ENCODE peak calls at places on chromosomes 7 and 10, in six cellular contexts. One of them, this sample, is unnamed.

GRCh38 chr7:55348502-55348901 is 16.6 kb upstream of the LANCL2 start:
- DNase-seq in substantia nigra: no peak
- DNase-seq in sciatic nerve: no peak
- DNase-seq in SIG-M5: no peak
- DNase-seq in GF-D8: no peak
- DNase-seq in GM19239: no peak
- DNase-seq in this sample: peak

GRCh38 chr7:9608560-9608959 is 1175.2 kb downstream of the NXPH1 start:
- DNase-seq in substantia nigra: no peak
- DNase-seq in sciatic nerve: no peak
- DNase-seq in SIG-M5: no peak
- DNase-seq in GF-D8: no peak
- DNase-seq in GM19239: no peak
- DNase-seq in this sample: peak

GRCh38 chr10:84256510-84257342 is 11.9 kb downstream of the RGR start:
- DNase-seq in substantia nigra: peak
- DNase-seq in sciatic nerve: peak
- DNase-seq in SIG-M5: no peak
- DNase-seq in GF-D8: no peak
- DNase-seq in GM19239: no peak
- DNase-seq in this sample: peak

GRCh38 chr7:117728858-117729257 is 144.4 kb downstream of the CTTNBP2 start:
- DNase-seq in substantia nigra: peak
- DNase-seq in sciatic nerve: no peak
- DNase-seq in SIG-M5: no peak
- DNase-seq in GF-D8: no peak
- DNase-seq in GM19239: no peak
- DNase-seq in this sample: no peak

GRCh38 chr7:130695840-130696239 is 9.5 kb upstream of the TSGA13 start:
- DNase-seq in substantia nigra: no peak
- DNase-seq in sciatic nerve: no peak
- DNase-seq in SIG-M5: no peak
- DNase-seq in GF-D8: peak
- DNase-seq in GM19239: no peak
- DNase-seq in this sample: peak

GRCh38 chr10:118531105-118531851 is 64.2 kb downstream of the PRLHR start:
- DNase-seq in substantia nigra: no peak
- DNase-seq in sciatic nerve: no peak
- DNase-seq in SIG-M5: no peak
- DNase-seq in GF-D8: no peak
- DNase-seq in GM19239: no peak
- DNase-seq in this sample: no peak

GRCh38 chr10:99926925-99927718 is 82.6 kb downstream of the DNMBP start:
- DNase-seq in substantia nigra: peak
- DNase-seq in sciatic nerve: no peak
- DNase-seq in SIG-M5: no peak
- DNase-seq in GF-D8: no peak
- DNase-seq in GM19239: no peak
- DNase-seq in this sample: peak

GRCh38 chr10:112565434-112566053 is 118.5 kb downstream of the VTI1A start:
- DNase-seq in substantia nigra: peak
- DNase-seq in sciatic nerve: no peak
- DNase-seq in SIG-M5: no peak
- DNase-seq in GF-D8: peak
- DNase-seq in GM19239: peak
- DNase-seq in this sample: peak

GRCh38 chr7:17523813-17524741 is 225.6 kb downstream of the AHR start:
- DNase-seq in substantia nigra: no peak
- DNase-seq in sciatic nerve: no peak
- DNase-seq in SIG-M5: no peak
- DNase-seq in GF-D8: no peak
- DNase-seq in GM19239: no peak
- DNase-seq in this sample: peak

GRCh38 chr7:40315277-40315676 is 180.5 kb downstream of the SUGCT start:
- DNase-seq in substantia nigra: no peak
- DNase-seq in sciatic nerve: no peak
- DNase-seq in SIG-M5: no peak
- DNase-seq in GF-D8: no peak
- DNase-seq in GM19239: no peak
- DNase-seq in this sample: no peak

GRCh38 chr10:112562803-112563663 is 116.0 kb downstream of the VTI1A start:
- DNase-seq in substantia nigra: no peak
- DNase-seq in sciatic nerve: no peak
- DNase-seq in SIG-M5: no peak
- DNase-seq in GF-D8: no peak
- DNase-seq in GM19239: no peak
- DNase-seq in this sample: peak

GRCh38 chr7:128099204-128099671 is 68.0 kb upstream of the LRRC4 start:
- DNase-seq in substantia nigra: no peak
- DNase-seq in sciatic nerve: no peak
- DNase-seq in SIG-M5: no peak
- DNase-seq in GF-D8: no peak
- DNase-seq in GM19239: no peak
- DNase-seq in this sample: peak

GRCh38 chr10:69421611-69422308 is 5.0 kb upstream of the TACR2 start:
- DNase-seq in substantia nigra: no peak
- DNase-seq in sciatic nerve: no peak
- DNase-seq in SIG-M5: no peak
- DNase-seq in GF-D8: peak
- DNase-seq in GM19239: no peak
- DNase-seq in this sample: peak

GRCh38 chr7:45872116-45873034 is 507 bp downstream of the CCDC201 start:
- DNase-seq in substantia nigra: no peak
- DNase-seq in sciatic nerve: no peak
- DNase-seq in SIG-M5: no peak
- DNase-seq in GF-D8: no peak
- DNase-seq in GM19239: no peak
- DNase-seq in this sample: no peak

GRCh38 chr7:44311561-44312495 is 13.6 kb downstream of the CAMK2B start:
- DNase-seq in substantia nigra: no peak
- DNase-seq in sciatic nerve: no peak
- DNase-seq in SIG-M5: no peak
- DNase-seq in GF-D8: no peak
- DNase-seq in GM19239: no peak
- DNase-seq in this sample: no peak

GRCh38 chr10:102102421-102102820 is 17.7 kb downstream of the LDB1 start:
- DNase-seq in substantia nigra: no peak
- DNase-seq in sciatic nerve: no peak
- DNase-seq in SIG-M5: no peak
- DNase-seq in GF-D8: no peak
- DNase-seq in GM19239: no peak
- DNase-seq in this sample: no peak

GRCh38 chr10:127979566-127979965 is 72.7 kb downstream of the PTPRE start:
- DNase-seq in substantia nigra: no peak
- DNase-seq in sciatic nerve: no peak
- DNase-seq in SIG-M5: no peak
- DNase-seq in GF-D8: no peak
- DNase-seq in GM19239: no peak
- DNase-seq in this sample: no peak

GRCh38 chr7:112069879-112070321 is 136.3 kb downstream of the DOCK4 start:
- DNase-seq in substantia nigra: no peak
- DNase-seq in sciatic nerve: no peak
- DNase-seq in SIG-M5: no peak
- DNase-seq in GF-D8: no peak
- DNase-seq in GM19239: no peak
- DNase-seq in this sample: peak

GRCh38 chr10:91597397-91597881 is 35.4 kb downstream of the PPP1R3C start:
- DNase-seq in substantia nigra: no peak
- DNase-seq in sciatic nerve: no peak
- DNase-seq in SIG-M5: no peak
- DNase-seq in GF-D8: no peak
- DNase-seq in GM19239: no peak
- DNase-seq in this sample: peak

GRCh38 chr7:155456772-155457543 is 971 bp upstream of the EN2 start:
- DNase-seq in substantia nigra: peak
- DNase-seq in sciatic nerve: peak
- DNase-seq in SIG-M5: no peak
- DNase-seq in GF-D8: peak
- DNase-seq in GM19239: peak
- DNase-seq in this sample: peak

GRCh38 chr7:14425559-14425958 is 436.1 kb upstream of the ETV1 start:
- DNase-seq in substantia nigra: no peak
- DNase-seq in sciatic nerve: no peak
- DNase-seq in SIG-M5: no peak
- DNase-seq in GF-D8: no peak
- DNase-seq in GM19239: no peak
- DNase-seq in this sample: no peak

GRCh38 chr10:133302230-133302629 is 6.4 kb downstream of the TUBGCP2 start:
- DNase-seq in substantia nigra: no peak
- DNase-seq in sciatic nerve: no peak
- DNase-seq in SIG-M5: no peak
- DNase-seq in GF-D8: no peak
- DNase-seq in GM19239: no peak
- DNase-seq in this sample: no peak

This sample was measured in fibroblast of pulmonary artery.